ENCODE peak calls at places on chromosomes 2 and 18, in four cellular contexts. P is Karpas-422; I is A549; X is CD4-positive, CD25-positive, alpha-beta regulatory T cell. W is an unnamed sample.

GRCh38 chr18:59358611-59359575 is at the start of gene LMAN1:
- DNase-seq in P (peak; percentile 97), I (peak; percentile 86), X (peak; percentile 84), W (peak; percentile 96)

GRCh38 chr2:69616755-69617154 is 26.8 kb downstream of the AAK1 start:
- DNase-seq in P (no peak), I (no peak), X (no peak), W (no peak)

GRCh38 chr2:123953848-123954247 is 71.2 kb upstream of the CNTNAP5 start:
- DNase-seq in P (no peak), I (no peak), X (no peak), W (no peak)

GRCh38 chr18:79315589-79315988 is 80.1 kb upstream of the NFATC1 start:
- DNase-seq in P (no peak), I (no peak), X (no peak), W (no peak)

GRCh38 chr2:31129835-31130561 is 8.2 kb downstream of the GALNT14 start:
- DNase-seq in P (no peak), I (no peak), X (no peak), W (no peak)

GRCh38 chr2:43718530-43719124 is 42.4 kb upstream of the C1GALT1C1L start:
- DNase-seq in P (no peak), I (no peak), X (no peak), W (no peak)

GRCh38 chr2:160376576-160376975 is 117.0 kb downstream of the RBMS1 start:
- DNase-seq in P (peak; percentile 7), I (peak; percentile 79), X (no peak), W (no peak)

GRCh38 chr18:61394983-61395382 is 61.8 kb downstream of the CDH20 start:
- DNase-seq in P (no peak), I (no peak), X (no peak), W (no peak)

GRCh38 chr18:67846422-67847098 is 330.0 kb upstream of the DSEL start:
- DNase-seq in P (no peak), I (no peak), X (no peak), W (no peak)

GRCh38 chr18:61854578-61854977 is 38.2 kb downstream of the RNF152 start:
- DNase-seq in P (no peak), I (no peak), X (no peak), W (no peak)

GRCh38 chr2:178514664-178515063 is 34.4 kb downstream of the PLEKHA3 start:
- DNase-seq in P (no peak), I (no peak), X (no peak), W (no peak)

GRCh38 chr2:11558206-11558886 is 24.5 kb downstream of the GREB1 start:
- DNase-seq in P (no peak), I (no peak), X (no peak), W (no peak)

GRCh38 chr2:86821306-86821705 is 30.6 kb upstream of the CD8A start:
- DNase-seq in P (no peak), I (no peak), X (no peak), W (no peak)

GRCh38 chr2:218605438-218605837 is 2.3 kb upstream of the PLCD4 start:
- DNase-seq in P (no peak), I (no peak), X (no peak), W (no peak)

GRCh38 chr18:32773187-32773712 is 427 bp upstream of the KLHL14 start:
- DNase-seq in P (peak; percentile 85), I (no peak), X (no peak), W (no peak)

GRCh38 chr18:32772580-32773186 is at the start of gene KLHL14:
- DNase-seq in P (peak; percentile 70), I (no peak), X (no peak), W (no peak)

GRCh38 chr18:32770651-32771168 is 2.1 kb downstream of the KLHL14 start:
- DNase-seq in P (peak; percentile 61), I (no peak), X (no peak), W (no peak)

GRCh38 chr18:32771169-32771751 is 1.6 kb downstream of the KLHL14 start:
- DNase-seq in P (peak; percentile 75), I (no peak), X (no peak), W (no peak)

DNA sequence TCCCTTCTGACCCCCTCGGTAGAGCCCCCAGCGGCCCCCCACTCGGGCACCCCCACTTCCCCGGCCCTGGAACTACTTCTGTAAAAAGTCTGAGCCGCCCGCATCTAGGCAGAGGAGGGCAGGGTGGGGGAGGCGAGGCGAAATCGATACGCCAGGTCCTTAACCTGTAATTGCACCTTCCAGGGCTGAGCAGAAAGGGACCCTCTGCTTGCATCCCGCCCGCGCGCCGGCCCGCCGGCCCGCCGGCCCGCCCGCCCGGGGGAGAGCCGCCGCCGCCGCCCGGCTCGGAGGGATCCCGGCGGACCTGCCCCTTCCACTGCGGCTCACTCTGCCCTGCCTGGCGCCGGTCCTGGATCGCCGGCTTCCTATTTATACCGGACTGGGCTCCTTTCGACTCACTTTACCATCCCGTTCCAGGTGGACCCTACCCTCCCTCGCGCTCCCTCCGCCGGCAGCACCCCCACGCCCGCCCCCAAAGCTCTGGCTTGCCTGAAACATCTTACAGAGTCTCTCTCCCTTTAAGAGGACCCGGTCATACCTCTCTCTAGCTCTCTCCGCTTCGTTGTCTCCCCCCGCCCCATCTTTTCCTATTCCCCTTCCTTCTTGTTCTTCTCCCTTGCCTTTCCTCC is 838 bp downstream of the KLHL14 start:
- DNase-seq in P (peak; percentile 72), I (no peak), X (no peak), W (no peak)
- H3K4me3 ChIP-seq in P (peak overlapping the region; percentile 81), I (peak overlapping the region; percentile 36), X (no peak overlapping the region), W (peak overlapping the region; percentile 31)

DNA sequence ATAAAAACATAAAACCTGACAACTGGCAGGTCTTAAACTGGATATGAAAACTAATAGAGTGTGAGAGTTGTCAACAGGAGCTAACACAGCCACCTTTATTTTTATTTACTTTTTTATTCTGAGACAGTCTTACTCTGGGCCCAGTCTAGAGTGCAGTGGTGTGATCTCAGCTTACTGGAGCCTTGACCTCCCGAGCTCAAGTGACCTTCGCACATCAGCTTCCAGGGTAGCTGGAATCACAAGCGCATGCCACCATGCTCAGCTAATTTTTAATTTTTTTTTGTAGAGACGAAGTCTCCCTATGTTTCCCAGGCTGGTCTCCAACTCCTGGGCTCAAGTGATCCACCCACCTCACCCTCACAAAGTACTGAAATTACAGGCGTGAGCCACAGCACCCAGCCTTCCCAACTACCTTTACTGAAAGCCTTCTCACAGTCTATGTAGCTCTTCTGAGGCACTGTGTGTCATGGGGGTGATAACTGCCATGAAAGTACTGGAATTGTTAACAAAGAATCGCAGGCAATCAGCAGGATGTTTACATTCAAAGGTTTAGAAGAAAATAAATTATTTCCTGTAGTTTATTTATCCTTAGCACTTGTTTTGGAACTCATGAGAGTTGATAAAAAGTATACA is 24.2 kb downstream of the GDF7 start:
- DNase-seq in P (no peak), I (no peak), X (no peak), W (no peak)
- H3K4me3 ChIP-seq in P (no peak overlapping the region), I (no peak overlapping the region), X (no peak overlapping the region), W (no peak overlapping the region)

GRCh38 chr18:13463526-13463925 is 245.0 kb downstream of the LDLRAD4 start:
- DNase-seq in P (no peak), I (no peak), X (no peak), W (no peak)
- H3K4me3 ChIP-seq in P (no peak overlapping the region), I (no peak overlapping the region), X (peak overlapping the region; percentile 86), W (no peak overlapping the region)

GRCh38 chr2:40420478-40420877 is 31.4 kb downstream of the SLC8A1 start:
- DNase-seq in P (no peak), I (no peak), X (no peak), W (no peak)
- H3K4me3 ChIP-seq in P (no peak overlapping the region), I (no peak overlapping the region), X (no peak overlapping the region), W (no peak overlapping the region)

GRCh38 chr2:239298126-239298804 is 102.6 kb downstream of the HDAC4 start:
- DNase-seq in P (no peak), I (no peak), X (peak; percentile 78), W (peak; percentile 34)
- H3K4me3 ChIP-seq in P (no peak overlapping the region), I (no peak overlapping the region), X (peak overlapping the region; percentile 61), W (no peak overlapping the region)

GRCh38 chr2:186307871-186308270 is 178.2 kb upstream of the ZC3H15 start:
- DNase-seq in P (no peak), I (no peak), X (no peak), W (no peak)

GRCh38 chr2:186308347-186308746 is 177.7 kb upstream of the ZC3H15 start:
- DNase-seq in P (no peak), I (no peak), X (no peak), W (no peak)

GRCh38 chr2:186309901-186310300 is 176.2 kb upstream of the ZC3H15 start:
- DNase-seq in P (no peak), I (no peak), X (no peak), W (no peak)

GRCh38 chr2:186304064-186304463 is 182.0 kb upstream of the ZC3H15 start:
- DNase-seq in P (no peak), I (no peak), X (no peak), W (no peak)

DNA sequence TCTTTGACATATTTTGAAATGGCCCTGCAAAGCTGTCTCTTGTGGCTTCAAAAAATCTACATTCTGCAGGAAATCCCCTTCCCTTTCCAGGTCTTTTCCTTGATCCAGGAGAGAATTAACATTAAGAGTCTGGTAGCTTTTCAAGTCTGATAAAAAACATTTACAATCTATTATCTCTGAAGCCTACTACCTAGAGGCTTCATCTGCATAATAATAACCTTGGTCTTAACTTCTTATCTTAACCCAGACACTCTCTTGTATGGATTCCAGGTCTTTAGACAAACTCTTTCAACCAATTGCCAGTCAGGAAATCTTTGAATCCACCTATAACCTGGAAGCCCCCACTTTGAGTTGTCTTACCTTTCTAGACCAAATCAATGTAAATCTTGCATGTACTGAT is 179.3 kb upstream of the ZC3H15 start:
- DNase-seq in P (no peak), I (no peak), X (no peak), W (no peak)
- H3K4me3 ChIP-seq in P (no peak overlapping the region), I (no peak overlapping the region), X (no peak overlapping the region), W (no peak overlapping the region)

DNA sequence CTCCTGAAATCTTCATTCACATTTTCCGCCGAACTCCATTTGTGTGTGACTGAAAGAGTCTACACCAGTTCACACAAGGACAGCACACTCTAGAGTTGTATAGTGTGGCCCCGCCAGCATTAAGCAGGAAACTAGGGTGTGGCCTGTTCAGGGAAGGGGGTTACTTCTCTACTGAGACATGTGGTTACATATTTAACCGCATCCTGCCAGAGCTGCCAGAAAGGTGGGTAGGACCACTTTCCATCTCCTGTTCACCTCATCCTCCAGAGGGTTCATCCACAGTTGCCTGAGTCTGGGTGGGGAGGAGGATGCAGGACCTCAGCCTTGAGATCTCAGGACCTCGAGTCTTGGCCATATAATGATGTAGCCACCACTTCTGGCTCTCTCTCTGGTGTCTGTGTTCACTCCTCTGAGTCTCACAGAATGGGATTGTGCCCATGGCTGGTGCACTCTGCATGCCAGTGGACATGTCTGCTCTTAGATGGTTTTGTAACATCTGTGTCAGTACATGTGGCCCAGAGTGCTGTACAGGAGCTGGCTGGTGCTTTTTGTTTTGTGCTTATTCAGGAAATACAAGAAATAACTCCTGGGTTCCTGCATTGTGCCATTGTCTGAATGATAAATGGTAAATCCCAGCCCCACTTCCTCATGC is 7.7 kb upstream of the SP140L start:
- DNase-seq in P (peak; percentile 47), I (no peak), X (peak; percentile 89), W (peak; percentile 51)
- H3K4me3 ChIP-seq in P (no peak overlapping the region), I (no peak overlapping the region), X (peak overlapping the region; percentile 78), W (no peak overlapping the region)

W was measured in transverse colon.